ENCODE peak calls at places on chromosome 1, in five cellular contexts. One of them, this sample, is unnamed.

GRCh38 chr1:89995595-89996397 is 886 bp downstream of the ZNF326 start:
- DNase-seq in K562: no peak
- DNase-seq in GM23338: no peak
- DNase-seq in HL-60: no peak
- DNase-seq in HCT116: no peak
- DNase-seq in this sample: no peak

GRCh38 chr1:85109475-85109874 is 61.2 kb upstream of the MCOLN3 start:
- DNase-seq in K562: peak
- DNase-seq in GM23338: peak
- DNase-seq in HCT116: peak
- DNase-seq in HL-60: no peak
- DNase-seq in this sample: peak

GRCh38 chr1:212621830-212622315 is 13.3 kb downstream of the ATF3 start:
- DNase-seq in K562: no peak
- DNase-seq in GM23338: no peak
- DNase-seq in HCT116: no peak
- DNase-seq in HL-60: no peak
- DNase-seq in this sample: no peak

GRCh38 chr1:234709473-234710279 is 99.7 kb upstream of the IRF2BP2 start:
- DNase-seq in HCT116: no peak
- DNase-seq in GM23338: no peak
- DNase-seq in HL-60: no peak
- DNase-seq in K562: no peak
- DNase-seq in this sample: no peak

GRCh38 chr1:74180490-74180889 is 17.5 kb downstream of the LRRIQ3 start:
- DNase-seq in K562: no peak
- DNase-seq in HCT116: no peak
- DNase-seq in HL-60: no peak
- DNase-seq in GM23338: no peak
- DNase-seq in this sample: no peak

GRCh38 chr1:147822292-147822691 is 61.9 kb upstream of the GJA5 start:
- DNase-seq in HL-60: no peak
- DNase-seq in GM23338: no peak
- DNase-seq in K562: no peak
- DNase-seq in HCT116: no peak
- DNase-seq in this sample: no peak

GRCh38 chr1:36866168-36866814 is 168.0 kb downstream of the GRIK3 start:
- DNase-seq in K562: no peak
- DNase-seq in GM23338: no peak
- DNase-seq in HCT116: no peak
- DNase-seq in HL-60: no peak
- DNase-seq in this sample: no peak

GRCh38 chr1:25858906-25859789 is at the start of gene AUNIP:
- DNase-seq in K562: peak
- DNase-seq in GM23338: peak
- DNase-seq in HL-60: peak
- DNase-seq in HCT116: peak
- DNase-seq in this sample: peak

GRCh38 chr1:167717351-167717750 is 4.4 kb upstream of the MPZL1 start:
- DNase-seq in K562: no peak
- DNase-seq in GM23338: no peak
- DNase-seq in HL-60: no peak
- DNase-seq in HCT116: no peak
- DNase-seq in this sample: no peak

GRCh38 chr1:28971980-28972771 is 57.8 kb downstream of the EPB41 start:
- DNase-seq in K562: no peak
- DNase-seq in HCT116: peak
- DNase-seq in GM23338: no peak
- DNase-seq in HL-60: no peak
- DNase-seq in this sample: peak

GRCh38 chr1:66478116-66478515 is 55.8 kb upstream of the SGIP1 start:
- DNase-seq in K562: no peak
- DNase-seq in GM23338: no peak
- DNase-seq in HL-60: no peak
- DNase-seq in HCT116: no peak
- DNase-seq in this sample: no peak

GRCh38 chr1:41860771-41861170 is 58.0 kb downstream of the HIVEP3 start:
- DNase-seq in K562: no peak
- DNase-seq in HL-60: no peak
- DNase-seq in GM23338: no peak
- DNase-seq in HCT116: no peak
- DNase-seq in this sample: no peak

GRCh38 chr1:40965531-40965930 is 14.0 kb upstream of the CTPS1 start:
- DNase-seq in HL-60: no peak
- DNase-seq in HCT116: no peak
- DNase-seq in K562: no peak
- DNase-seq in GM23338: no peak
- DNase-seq in this sample: no peak

GRCh38 chr1:67242016-67242415 is 65.7 kb upstream of the IL12RB2 start:
- DNase-seq in HCT116: no peak
- DNase-seq in GM23338: no peak
- DNase-seq in HL-60: no peak
- DNase-seq in K562: no peak
- DNase-seq in this sample: no peak

GRCh38 chr1:47569681-47570470 is 132.0 kb downstream of the FOXD2 start:
- DNase-seq in K562: no peak
- DNase-seq in HL-60: no peak
- DNase-seq in HCT116: peak
- DNase-seq in GM23338: peak
- DNase-seq in this sample: peak

GRCh38 chr1:172417552-172417951 is 2.9 kb upstream of the C1orf105 start:
- DNase-seq in HL-60: no peak
- DNase-seq in K562: no peak
- DNase-seq in GM23338: peak
- DNase-seq in HCT116: no peak
- DNase-seq in this sample: no peak

GRCh38 chr1:66788231-66788939 is 12.7 kb downstream of the INSL5 start:
- DNase-seq in HCT116: no peak
- DNase-seq in K562: no peak
- DNase-seq in HL-60: no peak
- DNase-seq in GM23338: no peak
- DNase-seq in this sample: no peak

GRCh38 chr1:224434447-224435317 is at the start of gene WDR26:
- DNase-seq in GM23338: peak
- DNase-seq in HL-60: peak
- DNase-seq in K562: peak
- DNase-seq in HCT116: peak
- DNase-seq in this sample: no peak

GRCh38 chr1:32818804-32819541 is 1.5 kb downstream of the S100PBP start:
- DNase-seq in K562: no peak
- DNase-seq in HL-60: peak
- DNase-seq in GM23338: no peak
- DNase-seq in HCT116: no peak
- DNase-seq in this sample: no peak

GRCh38 chr1:231923461-231924132 is 297.0 kb downstream of the DISC1 start:
- DNase-seq in GM23338: no peak
- DNase-seq in HL-60: no peak
- DNase-seq in HCT116: no peak
- DNase-seq in K562: no peak
- DNase-seq in this sample: no peak

GRCh38 chr1:218344814-218345672 is at the start of gene TGFB2:
- DNase-seq in HL-60: no peak
- DNase-seq in K562: peak
- DNase-seq in GM23338: peak
- DNase-seq in HCT116: no peak
- DNase-seq in this sample: peak

GRCh38 chr1:166479052-166479631 is 312.3 kb upstream of the FAM78B start:
- DNase-seq in HCT116: peak
- DNase-seq in GM23338: peak
- DNase-seq in K562: peak
- DNase-seq in HL-60: peak
- DNase-seq in this sample: peak

GRCh38 chr1:109997204-109997866 is 12.8 kb downstream of the AHCYL1 start:
- DNase-seq in GM23338: no peak
- DNase-seq in HL-60: no peak
- DNase-seq in HCT116: no peak
- DNase-seq in K562: no peak
- DNase-seq in this sample: no peak

GRCh38 chr1:26405281-26405915 is 5.2 kb upstream of the LIN28A start:
- DNase-seq in K562: no peak
- DNase-seq in GM23338: no peak
- DNase-seq in HCT116: no peak
- DNase-seq in HL-60: no peak
- DNase-seq in this sample: peak

GRCh38 chr1:154863702-154864174 is 6.3 kb downstream of the KCNN3 start:
- DNase-seq in HL-60: peak
- DNase-seq in GM23338: peak
- DNase-seq in HCT116: peak
- DNase-seq in K562: peak
- DNase-seq in this sample: peak

DNA sequence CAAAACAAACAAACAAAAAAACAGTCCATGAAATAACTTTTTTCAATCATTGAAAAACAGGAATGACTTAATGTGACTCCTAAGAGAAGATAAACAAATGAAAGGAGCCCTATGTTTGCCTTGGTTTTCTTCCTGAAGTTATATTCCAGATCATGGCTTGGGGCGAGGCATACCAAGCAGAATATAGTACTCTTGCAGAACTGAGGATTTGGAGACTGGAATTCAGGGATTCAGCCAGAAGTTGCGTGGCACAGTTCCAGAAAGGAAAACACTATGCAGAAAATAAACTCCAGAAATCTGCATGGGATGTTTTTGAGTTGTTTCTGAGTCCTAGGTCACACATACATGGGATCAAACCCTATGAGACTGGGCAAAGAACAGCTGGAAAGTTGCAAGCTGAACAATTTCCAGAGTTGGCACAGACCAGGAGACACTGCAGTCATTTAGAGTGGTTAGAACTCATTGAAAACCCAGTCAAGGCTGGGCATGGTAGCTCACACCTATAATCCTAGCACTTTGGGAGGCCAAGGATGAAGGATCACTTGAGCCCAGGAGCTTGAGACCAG is 42.9 kb upstream of the IFFO2 start:
- DNase-seq in GM23338: no peak
- DNase-seq in HL-60: no peak
- DNase-seq in HCT116: no peak
- DNase-seq in K562: no peak
- DNase-seq in this sample: no peak
- TF ChIP-seq CTCF in GM23338: no peak
- TF ChIP-seq CTCF in HL-60: no peak
- TF ChIP-seq CTCF in HCT116: no peak
- TF ChIP-seq CTCF in K562: no peak
- TF ChIP-seq CTCF in this sample: no peak

DNA sequence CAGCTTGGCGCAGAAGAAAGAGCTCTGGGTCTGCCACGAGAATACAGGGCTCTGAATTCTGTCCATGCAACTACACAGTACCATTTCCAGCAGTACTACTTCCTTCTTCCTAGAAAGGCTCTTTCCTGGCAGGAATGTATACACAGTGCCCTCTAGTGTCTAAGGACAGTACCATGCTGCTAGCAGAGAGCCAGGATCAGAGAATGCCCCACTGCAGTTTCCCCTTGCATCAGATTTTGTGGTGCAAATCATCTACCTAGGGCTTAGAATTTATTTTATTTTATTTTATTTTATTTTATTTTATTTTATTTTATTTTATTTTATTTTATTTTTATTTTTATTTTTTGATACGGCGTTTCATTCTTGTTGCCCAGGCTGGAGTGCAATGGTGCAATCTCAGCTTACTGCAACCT is 50.8 kb downstream of the PAX7 start:
- DNase-seq in HL-60: peak
- DNase-seq in GM23338: peak
- DNase-seq in K562: peak
- DNase-seq in HCT116: peak
- DNase-seq in this sample: peak
- TF ChIP-seq REST in HL-60: no peak
- TF ChIP-seq REST in GM23338: no peak
- TF ChIP-seq REST in K562: no peak
- TF ChIP-seq REST in HCT116: no peak
- TF ChIP-seq REST in this sample: no peak

GRCh38 chr1:115012006-115012405 is 17.6 kb upstream of the TSHB start:
- DNase-seq in HL-60: peak
- DNase-seq in HCT116: no peak
- DNase-seq in GM23338: no peak
- DNase-seq in K562: no peak
- DNase-seq in this sample: no peak

GRCh38 chr1:115006191-115006590 is 23.4 kb upstream of the TSHB start:
- DNase-seq in HCT116: no peak
- DNase-seq in GM23338: no peak
- DNase-seq in K562: no peak
- DNase-seq in HL-60: no peak
- DNase-seq in this sample: no peak
- TF ChIP-seq POLR2AphosphoS5 in HCT116: no peak
- TF ChIP-seq POLR2AphosphoS5 in GM23338: no peak
- TF ChIP-seq POLR2AphosphoS5 in K562: no peak
- TF ChIP-seq POLR2AphosphoS5 in HL-60: no peak
- TF ChIP-seq POLR2AphosphoS5 in this sample: no peak

DNA sequence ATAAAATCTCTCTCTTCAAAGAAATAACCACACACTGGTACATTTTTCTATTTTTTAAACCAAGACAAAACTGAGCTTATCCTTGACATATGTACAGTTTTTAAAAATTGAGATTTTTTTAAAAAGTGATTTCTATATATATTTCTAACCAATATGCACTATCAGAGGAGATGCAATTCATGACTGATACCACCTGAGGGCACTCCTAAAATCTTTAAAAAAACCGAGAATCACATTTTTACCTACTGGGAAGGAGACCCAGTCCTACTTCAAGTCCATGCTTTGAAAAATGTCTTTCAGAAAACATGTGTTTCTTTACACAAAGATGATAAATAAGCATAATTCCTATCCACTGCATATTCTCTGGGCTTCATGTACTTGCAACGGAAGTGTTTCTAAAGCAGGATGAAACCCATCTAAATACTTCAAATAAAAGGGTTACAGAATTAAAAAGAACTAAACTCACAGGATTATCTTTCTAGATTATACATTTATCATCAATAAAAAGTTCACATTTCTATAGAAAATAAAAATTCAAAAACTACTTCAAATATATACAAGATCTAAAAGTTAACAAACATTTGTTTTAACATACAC is 98.6 kb downstream of the ENAH start:
- DNase-seq in GM23338: peak
- DNase-seq in K562: peak
- DNase-seq in HCT116: peak
- DNase-seq in HL-60: peak
- DNase-seq in this sample: no peak
- TF ChIP-seq CTCF in GM23338: no peak
- TF ChIP-seq CTCF in K562: peak
- TF ChIP-seq CTCF in HCT116: peak
- TF ChIP-seq CTCF in HL-60: peak
- TF ChIP-seq CTCF in this sample: peak

GRCh38 chr1:115463347-115463746 is 125.3 kb upstream of the NGF start:
- DNase-seq in HL-60: no peak
- DNase-seq in K562: no peak
- DNase-seq in HCT116: no peak
- DNase-seq in GM23338: no peak
- DNase-seq in this sample: no peak
- TF ChIP-seq REST in HL-60: no peak
- TF ChIP-seq REST in K562: no peak
- TF ChIP-seq REST in HCT116: no peak
- TF ChIP-seq REST in GM23338: no peak
- TF ChIP-seq REST in this sample: no peak